ENCODE peak calls at places on chromosomes 2 and 18, in five cellular contexts. Y is thyroid gland, U is caudate nucleus, H is non-pigmented ciliary epithelial cell, A is T-helper 2 cell. X is an unnamed sample.
A peak's percentile ranks its signal among the peaks of the same experiment; 100 is the strongest.

GRCh38 chr18:41881285-41881684 is 73.7 kb upstream of the PIK3C3 start:
- DNase-seq in Y (no peak), U (no peak), H (peak; percentile 38), A (no peak), X (no peak)

GRCh38 chr2:52264488-52264887 is 1232.6 kb upstream of the NRXN1 start:
- DNase-seq in H (no peak), Y (no peak), A (no peak), U (no peak), X (no peak)

GRCh38 chr18:80169607-80170006 is 60.5 kb downstream of the ADNP2 start:
- DNase-seq in Y (no peak), A (no peak), U (no peak), H (no peak), X (no peak)

GRCh38 chr2:14634223-14634884 is 1.8 kb downstream of the LRATD1 start:
- DNase-seq in H (peak; percentile 28), U (no peak), Y (peak; percentile 89), A (peak; percentile 9), X (no peak)

GRCh38 chr2:120531863-120532600 is 186.1 kb downstream of the INHBB start:
- DNase-seq in U (no peak), A (no peak), H (no peak), Y (no peak), X (no peak)

GRCh38 chr2:217875138-217875537 is 127.7 kb downstream of the TNS1 start:
- DNase-seq in Y (no peak), U (no peak), H (no peak), A (no peak), X (no peak)

GRCh38 chr2:233400961-233401360 is 46.7 kb downstream of the DGKD start:
- DNase-seq in A (no peak), U (no peak), H (no peak), Y (no peak), X (no peak)

GRCh38 chr2:113896791-113897190 is 6.9 kb downstream of the ACTR3 start:
- DNase-seq in A (no peak), U (no peak), H (no peak), Y (no peak), X (no peak)

GRCh38 chr18:36176739-36177138 is 10.6 kb upstream of the MOCOS start:
- DNase-seq in A (peak; percentile 42), Y (no peak), U (no peak), H (no peak), X (no peak)

GRCh38 chr2:237752761-237753165 is 45.8 kb upstream of the RBM44 start:
- DNase-seq in U (no peak), Y (no peak), A (peak; percentile 85), H (no peak), X (no peak)

GRCh38 chr2:238100821-238101771 is 956 bp downstream of the ESPNL start:
- DNase-seq in Y (no peak), U (no peak), A (no peak), H (no peak), X (no peak)